ENCODE peak calls at places on chromosomes 16 and 17, in five cellular contexts. E, O, C, G and L are unnamed samples. For H3K9me3, the result is how much of the 10 kb centered on the place peaks cover.

GRCh38 chr16:83932955-83933673 is 19.9 kb upstream of the OSGIN1 start:
- DNase-seq in E (no peak), O (no peak), C (no peak), G (peak), L (no peak)

GRCh38 chr17:44979426-44980273 is 11.5 kb upstream of the C1QL1 start:
- DNase-seq in E (peak), O (no peak), C (no peak), G (peak), L (no peak)

GRCh38 chr17:66834426-66834918 is 445 bp upstream of the CACNG5 start:
- DNase-seq in E (no peak), O (no peak), C (no peak), G (no peak), L (no peak)

GRCh38 chr16:67161595-67162058 is 1.9 kb downstream of the FBXL8 start:
- DNase-seq in E (no peak), O (no peak), C (no peak), G (no peak), L (no peak)

GRCh38 chr17:59355695-59356323 is 24.4 kb downstream of the YPEL2 start:
- DNase-seq in E (no peak), O (no peak), C (no peak), G (no peak), L (no peak)

GRCh38 chr17:43920500-43921095 is 13.3 kb upstream of the MPP2 start:
- DNase-seq in E (no peak), O (no peak), C (no peak), G (no peak), L (no peak)

GRCh38 chr17:67111808-67112207 is 67.5 kb downstream of the CACNG1 start:
- DNase-seq in E (no peak), O (no peak), C (peak), G (no peak), L (no peak)

GRCh38 chr17:8057691-8058114 is 18.8 kb downstream of the ALOX15B start:
- DNase-seq in E (peak), O (peak), C (peak), G (peak), L (peak)

GRCh38 chr16:16127469-16128116 is 95.7 kb downstream of the ABCC6 start:
- DNase-seq in E (peak), O (peak), C (peak), G (peak), L (peak)

GRCh38 chr17:70658840-70659239 is 489.5 kb downstream of the KCNJ2 start:
- DNase-seq in E (no peak), O (no peak), C (no peak), G (no peak), L (no peak)

GRCh38 chr17:28327709-28328108 is 7.6 kb downstream of the IFT20 start:
- DNase-seq in E (no peak), O (no peak), C (no peak), G (peak), L (no peak)

GRCh38 chr16:66026211-66026610 is 340.3 kb upstream of the CDH5 start:
- DNase-seq in E (peak), O (peak), C (no peak), G (no peak), L (no peak)

GRCh38 chr17:70920416-70920815 is 751.1 kb downstream of the KCNJ2 start:
- DNase-seq in E (no peak), O (no peak), C (no peak), G (no peak), L (no peak)

GRCh38 chr16:56262879-56263245 is 71.6 kb downstream of the GNAO1 start:
- DNase-seq in E (peak), O (no peak), C (no peak), G (no peak), L (no peak)

GRCh38 chr16:29736112-29736511 is 9.7 kb downstream of the C16orf54 start:
- DNase-seq in E (no peak), O (peak), C (no peak), G (no peak), L (no peak)

GRCh38 chr17:37697331-37697730 is 47.5 kb downstream of the HNF1B start:
- DNase-seq in E (no peak), O (no peak), C (no peak), G (no peak), L (no peak)

GRCh38 chr17:19295478-19296200 is 58.5 kb downstream of the EPN2 start:
- DNase-seq in E (no peak), O (no peak), C (no peak), G (no peak), L (no peak)

GRCh38 chr17:71337903-71338302 is 782.9 kb upstream of the SOX9 start:
- DNase-seq in E (no peak), O (no peak), C (no peak), G (peak), L (no peak)

GRCh38 chr16:23835390-23836077 is at the start of gene PRKCB:
- DNase-seq in E (peak), O (peak), C (peak), G (peak), L (peak)

GRCh38 chr17:38735161-38735997 is 5.2 kb downstream of the CISD3 start:
- DNase-seq in E (peak), O (peak), C (no peak), G (no peak), L (peak)

GRCh38 chr16:50583211-50583610 is 35.0 kb downstream of the NKD1 start:
- DNase-seq in E (no peak), O (no peak), C (no peak), G (no peak), L (no peak)

GRCh38 chr17:41912925-41913324 is 5.8 kb downstream of the ACLY start:
- DNase-seq in E (no peak), O (no peak), C (no peak), G (no peak), L (no peak)

GRCh38 chr17:35801583-35802224 is 6.3 kb upstream of the MMP28 start:
- DNase-seq in E (peak), O (no peak), C (peak), G (no peak), L (peak)

GRCh38 chr16:12020007-12020406 is 43.5 kb downstream of the SNX29 start:
- DNase-seq in E (no peak), O (no peak), C (no peak), G (no peak), L (peak)

GRCh38 chr17:39841202-39841601 is 22.9 kb downstream of the IKZF3 start:
- DNase-seq in E (no peak), O (no peak), C (no peak), G (no peak), L (no peak)

DNA sequence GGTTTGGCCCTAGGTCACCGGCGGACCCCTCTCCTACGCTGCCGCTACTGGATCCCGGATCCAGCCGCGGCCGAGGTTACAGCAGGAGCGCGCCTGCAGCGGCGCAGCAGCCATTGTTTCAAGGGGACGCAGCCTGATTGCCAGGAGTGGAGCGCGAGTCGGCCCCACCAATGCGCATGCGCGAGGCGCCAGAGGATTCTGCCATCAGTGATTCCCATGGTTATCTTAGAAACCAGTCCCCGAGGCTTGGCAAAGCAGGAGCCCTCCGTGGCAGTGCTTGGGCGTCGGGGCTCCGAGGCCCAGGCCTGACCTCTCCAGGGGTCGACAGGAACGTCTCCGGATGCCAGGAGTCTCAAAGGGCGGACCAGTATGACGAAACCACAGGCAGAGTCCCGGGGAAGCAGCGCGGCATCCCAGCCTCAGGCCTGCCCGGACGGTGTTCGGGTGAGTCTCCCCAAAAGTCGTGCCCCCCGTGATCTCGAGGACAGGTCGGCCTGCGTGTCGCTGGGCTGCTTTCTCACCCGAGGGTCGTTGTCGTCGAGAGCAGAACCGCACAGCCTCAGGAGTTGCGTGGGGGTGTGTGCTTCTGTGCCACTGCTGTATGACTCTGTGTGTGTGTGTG is 608.5 kb downstream of the KCNJ18 start:
- DNase-seq in E (no peak), O (no peak), C (no peak), G (no peak), L (no peak)
- H3K9me3 ChIP-seq in E (under half), O (under half), C (under half), G (under half), L (under half)

DNA sequence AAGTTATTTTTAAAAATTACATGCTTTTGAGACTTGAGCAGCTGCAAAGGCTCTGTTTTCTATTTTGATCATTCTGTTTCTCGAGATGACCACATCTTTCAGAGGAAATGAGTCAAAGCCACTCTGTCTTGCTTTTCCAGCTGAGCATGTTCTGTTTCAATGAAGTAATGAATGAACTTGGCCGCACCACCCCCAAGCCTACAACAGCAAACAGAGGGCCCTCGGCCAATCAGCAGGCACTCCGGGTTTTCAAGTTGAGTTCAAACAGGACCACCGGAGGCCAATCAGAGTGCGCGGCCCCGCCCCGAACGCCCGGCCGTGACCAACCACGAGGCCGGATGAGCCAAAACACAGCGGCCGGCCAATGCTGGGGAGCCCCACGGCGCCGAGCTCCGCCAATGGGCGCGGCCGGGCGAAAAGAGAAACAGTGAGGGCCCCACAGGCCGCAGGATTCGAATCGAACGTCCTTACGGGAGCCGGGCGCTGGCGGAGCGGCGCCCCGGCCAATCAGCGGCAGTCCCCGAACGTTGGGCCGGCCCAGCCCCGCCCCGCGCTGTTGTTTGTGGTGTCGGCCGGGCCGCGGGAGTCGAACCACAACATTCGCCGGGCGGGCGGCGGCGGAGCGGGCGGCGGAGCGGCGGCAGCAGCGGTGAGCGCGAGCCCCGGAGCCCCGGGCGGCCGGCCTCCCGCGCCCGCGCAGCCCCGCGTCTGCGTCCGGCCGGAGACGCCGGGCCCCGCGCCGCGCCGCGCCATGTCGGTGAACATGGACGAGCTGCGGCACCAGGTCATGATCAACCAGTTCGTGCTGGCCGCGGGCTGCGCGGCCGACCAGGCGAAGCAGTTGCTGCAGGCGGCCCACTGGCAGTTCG is at the start of gene UBALD2:
- DNase-seq in E (peak), O (peak), C (peak), G (peak), L (peak)
- H2AFZ ChIP-seq in E (peak), O (no peak), C (peak), G (peak), L (peak)

GRCh38 chr17:7025240-7025639 is 2.4 kb downstream of the BCL6B start:
- DNase-seq in E (no peak), O (no peak), C (no peak), G (no peak), L (no peak)
- H3K4me3 ChIP-seq in E (no peak), O (no peak), C (peak), G (no peak), L (no peak)

GRCh38 chr16:58307583-58308312 is 12.9 kb upstream of the PRSS54 start:
- DNase-seq in E (no peak), O (no peak), C (no peak), G (no peak), L (no peak)

GRCh38 chr16:58301052-58301451 is 6.2 kb upstream of the PRSS54 start:
- DNase-seq in E (no peak), O (no peak), C (no peak), G (no peak), L (no peak)

DNA sequence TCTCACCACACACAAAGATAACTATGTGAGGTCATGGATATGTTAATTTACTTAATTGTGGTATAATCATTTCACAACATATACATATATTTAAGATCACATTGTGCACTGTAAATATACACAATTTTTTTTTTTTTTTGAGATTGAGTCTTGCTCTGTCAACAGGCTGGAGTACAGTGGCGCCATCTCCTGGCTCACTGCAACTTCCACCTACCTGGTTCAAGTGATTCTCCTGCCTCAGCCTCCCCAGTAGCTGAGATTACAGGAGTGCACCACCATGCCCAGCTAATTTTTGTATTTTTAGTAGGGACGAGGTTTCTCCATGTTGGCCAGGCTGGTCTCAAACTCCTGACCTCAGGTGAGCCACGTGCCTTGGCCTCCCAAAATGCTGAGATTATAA is 11.5 kb upstream of the PRSS54 start:
- DNase-seq in E (no peak), O (no peak), C (peak), G (peak), L (peak)
- H3K9me3 ChIP-seq in E (under half), O (under half), C (under half), G (under half), L (under half)

DNA sequence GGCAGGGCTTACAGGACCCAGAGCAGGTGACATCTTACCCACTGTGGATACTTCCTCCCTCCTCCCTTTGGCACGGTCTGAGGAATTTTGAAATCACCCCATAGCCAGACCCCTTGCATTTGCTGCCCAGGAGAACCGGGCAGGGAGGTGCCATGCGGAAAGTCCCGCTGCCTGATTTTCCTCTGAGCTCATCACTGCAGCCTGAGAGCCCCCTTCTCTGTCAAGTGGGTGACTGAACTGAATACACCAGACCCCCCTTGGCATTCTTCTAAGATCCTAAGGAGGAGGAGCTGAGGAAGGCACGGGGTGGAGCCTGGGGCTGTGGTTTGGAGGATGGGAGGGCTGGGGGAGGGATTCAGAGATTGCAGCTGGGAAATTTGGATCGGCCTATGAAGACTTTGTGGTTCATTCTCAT is 173.4 kb downstream of the RAB11FIP4 start:
- DNase-seq in E (no peak), O (peak), C (no peak), G (peak), L (no peak)
- H2AFZ ChIP-seq in E (no peak), O (no peak), C (no peak), G (peak), L (no peak)

DNA sequence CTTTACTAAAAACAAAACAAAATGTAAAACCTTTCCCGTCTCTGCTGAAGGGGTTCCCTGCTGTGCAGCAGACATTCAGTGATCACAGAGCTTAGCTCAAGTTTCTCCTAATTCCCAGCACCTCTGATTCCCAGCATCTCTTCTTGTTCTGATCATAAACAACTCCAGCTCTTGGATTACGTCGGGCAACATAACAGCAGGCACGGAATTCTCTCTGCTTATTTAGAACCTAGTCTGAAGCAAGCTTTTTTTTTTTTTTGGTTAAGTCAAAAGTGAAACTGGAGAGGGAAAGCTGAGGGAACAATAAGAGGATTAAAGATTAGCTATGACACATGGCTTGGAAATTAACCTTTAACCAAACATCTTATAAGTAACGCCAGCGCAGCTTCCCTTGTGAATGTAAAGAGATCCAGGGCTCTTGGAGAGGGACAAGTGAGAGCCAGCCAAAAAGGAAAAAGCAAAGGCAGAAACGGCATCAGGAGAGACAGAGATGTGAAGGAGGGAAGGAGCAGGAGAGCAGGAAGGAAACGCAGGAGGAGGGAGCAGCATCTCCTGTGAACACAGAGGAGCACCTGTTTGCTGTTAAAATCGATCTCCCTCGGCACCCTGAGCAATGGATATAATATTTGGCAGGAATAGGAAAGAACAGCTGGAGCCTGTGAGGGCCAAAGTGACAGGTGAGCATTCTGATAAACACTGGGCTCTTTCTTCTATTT is at the start of gene BCO1:
- DNase-seq in E (no peak), O (peak), C (peak), G (peak), L (no peak)
- H3K4me3 ChIP-seq in E (no peak), O (peak), C (peak), G (peak), L (no peak)

DNA sequence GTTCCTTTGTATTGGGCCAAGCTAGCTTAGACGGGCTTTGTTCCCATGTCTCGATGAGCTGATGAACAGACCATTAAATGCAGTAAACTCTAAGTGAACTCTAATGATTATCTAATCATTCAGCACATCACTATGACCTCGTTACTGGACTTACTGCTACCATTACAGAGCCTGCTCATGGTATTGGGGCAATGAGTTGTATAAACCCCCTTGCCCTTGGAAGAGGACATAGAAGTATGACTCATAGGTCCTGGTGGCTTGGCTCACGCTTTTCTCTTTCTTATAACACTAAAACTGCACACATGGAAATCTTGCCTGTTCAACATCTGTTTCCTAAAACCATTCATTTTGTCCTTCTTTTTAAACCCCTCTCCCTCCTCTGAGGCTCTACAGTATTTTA is 93.5 kb upstream of the DYNLRB2 start:
- DNase-seq in E (no peak), O (no peak), C (no peak), G (no peak), L (no peak)
- H3K9me3 ChIP-seq in E (under half), O (under half), C (under half), G (under half), L (under half)

GRCh38 chr16:78667675-78668074 is 568.2 kb downstream of the WWOX start:
- DNase-seq in E (no peak), O (no peak), C (no peak), G (no peak), L (no peak)

GRCh38 chr16:78665373-78665772 is 565.9 kb downstream of the WWOX start:
- DNase-seq in E (no peak), O (no peak), C (no peak), G (no peak), L (no peak)

GRCh38 chr16:78663690-78664089 is 564.2 kb downstream of the WWOX start:
- DNase-seq in E (no peak), O (no peak), C (no peak), G (no peak), L (no peak)

GRCh38 chr16:78668393-78668792 is 568.9 kb downstream of the WWOX start:
- DNase-seq in E (no peak), O (no peak), C (no peak), G (no peak), L (no peak)

DNA sequence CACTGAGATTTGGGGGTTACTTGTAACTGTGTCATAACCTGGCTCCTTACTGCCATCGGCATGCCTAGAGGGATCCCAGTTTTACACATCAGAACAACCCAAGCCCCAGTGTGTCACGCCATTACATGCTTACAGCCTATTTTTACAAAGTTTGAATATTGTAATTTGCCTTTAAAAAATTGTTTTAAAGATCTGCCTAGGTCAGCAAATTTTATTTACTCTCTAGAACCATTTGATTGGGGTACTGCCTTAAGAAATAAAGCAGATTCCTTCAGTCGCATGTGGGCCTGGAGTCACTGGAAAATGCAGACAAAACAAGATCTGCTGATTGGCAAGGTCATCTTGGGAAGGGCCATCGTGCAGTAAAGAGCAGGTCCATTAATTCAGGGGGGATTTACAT is 566.9 kb downstream of the WWOX start:
- DNase-seq in E (no peak), O (no peak), C (no peak), G (no peak), L (no peak)
- H2AFZ ChIP-seq in E (no peak), O (no peak), C (no peak), G (no peak), L (no peak)